ENCODE peak calls at places on chromosomes 13 and 19, in ten cellular contexts. W is astrocyte, C is lung, F is psoas muscle, X is ascending aorta, Q is vagina, Z is brain microvascular endothelial cell, B is IMR-90, D is esophagus muscularis mucosa, J is cardiac muscle cell. S is an unnamed sample.

GRCh38 chr19:43895727-43896126 is 39.4 kb downstream of the ZNF45 start:
- DNase-seq in B (no peak), J (no peak), C (no peak), D (no peak), W (no peak), Q (no peak), Z (no peak), X (no peak), F (no peak), S (no peak)

GRCh38 chr19:52331757-52332156 is 4.3 kb upstream of the ZNF610 start:
- DNase-seq in B (no peak), W (peak; percentile 19), C (no peak), D (no peak), Q (no peak), F (no peak), J (no peak), X (no peak), Z (no peak), S (no peak)

GRCh38 chr13:39461685-39462266 is 141.2 kb downstream of the LHFPL6 start:
- DNase-seq in B (peak; percentile 48), W (peak; percentile 14), C (no peak), Q (no peak), Z (no peak), X (no peak), J (no peak), F (no peak), D (no peak), S (no peak)

GRCh38 chr13:28716511-28716910 is 2.3 kb downstream of the SLC46A3 start:
- DNase-seq in D (no peak), C (peak; percentile 69), B (peak; percentile 83), W (peak; percentile 36), J (no peak), F (no peak), Z (peak; percentile 71), Q (no peak), X (peak; percentile 66), S (no peak)

GRCh38 chr13:48976677-48977625 is 1.2 kb downstream of the FNDC3A start:
- DNase-seq in W (peak; percentile 39), D (no peak), Z (no peak), F (no peak), X (no peak), C (no peak), B (no peak), J (no peak), Q (no peak), S (no peak)

GRCh38 chr13:40371531-40372125 is 294.8 kb downstream of the FOXO1 start:
- DNase-seq in W (no peak), X (no peak), Z (no peak), B (no peak), C (no peak), F (no peak), D (no peak), J (no peak), Q (no peak), S (no peak)

GRCh38 chr13:58795715-58796114 is 1164.2 kb downstream of the PCDH17 start:
- DNase-seq in B (no peak), F (no peak), Z (no peak), Q (no peak), C (no peak), D (no peak), X (no peak), W (no peak), J (no peak), S (no peak)

GRCh38 chr19:51083783-51084182 is 1.1 kb upstream of the KLK14 start:
- DNase-seq in F (no peak), D (no peak), W (no peak), X (no peak), Z (no peak), C (no peak), J (no peak), Q (no peak), B (no peak), S (no peak)

GRCh38 chr19:31699421-31699820 is 350.2 kb upstream of the TSHZ3 start:
- DNase-seq in Z (no peak), B (no peak), X (no peak), C (no peak), J (no peak), W (no peak), Q (no peak), D (peak; percentile 87), F (no peak), S (no peak)

GRCh38 chr19:21308778-21309177 is 20.4 kb downstream of the ZNF708 start:
- DNase-seq in D (no peak), F (no peak), X (no peak), C (no peak), B (no peak), Q (no peak), W (no peak), J (no peak), Z (no peak), S (no peak)

GRCh38 chr13:113564331-113565023 is 20.1 kb upstream of the TFDP1 start:
- DNase-seq in J (no peak), F (peak; percentile 30), B (no peak), D (peak; percentile 68), Z (no peak), W (no peak), X (peak; percentile 45), C (peak; percentile 21), Q (peak; percentile 82), S (peak; percentile 33)

GRCh38 chr13:107461751-107462150 is 753.6 kb downstream of the LIG4 start:
- DNase-seq in Q (no peak), J (no peak), D (no peak), W (peak; percentile 59), C (no peak), B (peak; percentile 66), X (no peak), F (no peak), Z (no peak), S (no peak)

GRCh38 chr13:112975401-112975939 is 6.5 kb downstream of the MCF2L start:
- DNase-seq in C (no peak), Q (no peak), J (no peak), B (no peak), X (no peak), F (peak; percentile 26), W (no peak), D (no peak), Z (no peak), S (no peak)

GRCh38 chr13:72696590-72696989 is 30.8 kb downstream of the MZT1 start:
- DNase-seq in C (no peak), Q (no peak), W (peak; percentile 10), Z (no peak), J (no peak), F (no peak), B (peak; percentile 10), X (no peak), D (no peak), S (no peak)

GRCh38 chr13:94054159-94054558 is 425.3 kb downstream of the DCT start:
- DNase-seq in Q (no peak), X (no peak), F (no peak), D (no peak), W (no peak), J (peak; percentile 47), C (no peak), Z (no peak), B (no peak), S (no peak)

GRCh38 chr19:19568802-19569756 is 31.0 kb downstream of the CILP2 start:
- DNase-seq in Z (peak; percentile 64), J (no peak), B (peak; percentile 67), Q (no peak), W (peak; percentile 59), D (no peak), C (no peak), F (no peak), X (no peak), S (no peak)

GRCh38 chr19:30824809-30825208 is 452.6 kb downstream of the ZNF536 start:
- DNase-seq in J (no peak), B (no peak), C (no peak), Q (no peak), W (no peak), Z (no peak), X (no peak), F (no peak), D (no peak), S (no peak)

GRCh38 chr19:17952041-17952976 is 14.6 kb upstream of the KCNN1 start:
- DNase-seq in B (no peak), X (no peak), D (no peak), Z (no peak), W (no peak), F (no peak), C (no peak), J (peak; percentile 65), Q (no peak), S (no peak)
- H3K4me3 ChIP-seq in B (no peak overlapping the region), X (peak overlapping the region; percentile 15), D (peak overlapping the region; percentile 28), Z (no peak overlapping the region), W (no peak overlapping the region), F (no peak overlapping the region), C (no peak overlapping the region), J (peak overlapping the region; percentile 37), Q (no peak overlapping the region), S (peak overlapping the region; percentile 53)

GRCh38 chr13:23867027-23867491 is 22.1 kb downstream of the MIPEP start:
- DNase-seq in Q (no peak), X (no peak), Z (peak; percentile 79), W (peak; percentile 60), F (no peak), C (no peak), J (peak; percentile 74), B (peak; percentile 85), D (no peak), S (no peak)
- H3K27ac ChIP-seq in Q (no peak overlapping the region), X (no peak overlapping the region), Z (peak overlapping the region; percentile 39), W (no peak overlapping the region), F (no peak overlapping the region), C (no peak overlapping the region), J (peak overlapping the region; percentile 65), B (peak overlapping the region; percentile 89), D (no peak overlapping the region), S (no peak overlapping the region)

DNA sequence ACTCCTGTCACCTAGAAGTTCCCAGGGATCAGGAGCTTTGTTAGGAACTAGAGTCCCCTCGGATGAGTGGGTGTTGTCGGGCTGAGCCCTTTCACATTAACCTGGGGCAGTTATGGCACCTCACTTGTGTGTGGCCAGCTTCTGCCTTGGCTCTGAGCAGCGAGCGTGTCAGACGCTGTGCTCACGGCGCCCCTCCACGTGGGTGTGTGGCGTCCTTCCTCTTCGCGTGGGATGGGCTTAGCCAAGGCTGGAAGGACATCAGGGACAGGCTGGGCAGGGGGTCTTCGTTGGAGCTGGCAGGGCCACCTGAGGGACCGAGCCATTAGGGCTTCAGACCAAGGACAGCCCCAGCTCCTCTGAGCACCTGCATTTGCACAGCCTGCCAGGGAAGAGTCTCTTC is 23.4 kb downstream of the DOT1L start:
- DNase-seq in Z (no peak), C (no peak), J (no peak), W (no peak), Q (no peak), B (no peak), X (no peak), D (no peak), F (no peak), S (no peak)
- H3K4me3 ChIP-seq in Z (no peak overlapping the region), C (no peak overlapping the region), J (no peak overlapping the region), W (no peak overlapping the region), Q (no peak overlapping the region), B (no peak overlapping the region), X (no peak overlapping the region), D (no peak overlapping the region), F (no peak overlapping the region), S (no peak overlapping the region)

DNA sequence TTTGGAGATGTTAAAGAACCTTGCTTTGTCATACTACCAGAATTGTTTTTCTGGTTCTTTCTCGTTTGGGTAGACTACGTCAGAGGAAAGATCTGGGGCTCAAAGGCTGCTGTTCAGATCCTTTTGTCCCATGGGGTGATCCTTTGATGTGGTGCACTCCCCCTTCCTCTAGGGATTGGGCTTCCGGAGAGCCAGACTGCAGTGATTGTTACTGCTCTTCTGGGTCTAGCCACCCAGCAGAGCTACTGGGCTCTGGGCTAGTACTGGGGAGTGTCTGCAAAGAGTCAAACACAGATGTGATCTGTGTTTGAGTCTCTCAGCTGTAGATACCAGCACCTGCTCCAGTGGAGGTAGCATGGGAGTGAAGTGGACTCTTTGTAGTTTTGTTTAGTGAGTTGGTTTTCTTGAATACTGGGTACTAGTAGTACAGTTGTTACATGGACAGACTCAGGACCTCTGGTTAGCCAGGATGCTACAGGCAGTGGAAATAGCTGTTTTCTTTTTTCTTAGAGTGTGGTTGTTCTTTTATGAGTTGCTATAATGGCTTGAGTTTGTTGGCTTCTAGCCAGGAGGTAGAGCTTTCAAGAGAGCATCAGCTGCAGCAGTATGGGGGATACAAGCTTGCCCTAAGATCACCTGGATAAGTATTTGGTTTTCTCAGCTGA is 34.4 kb downstream of the DNAJC15 start:
- DNase-seq in X (no peak), Q (no peak), B (no peak), C (no peak), D (no peak), Z (peak; percentile 81), F (no peak), J (no peak), W (peak; percentile 55), S (no peak)
- H3K27ac ChIP-seq in X (no peak overlapping the region), Q (peak overlapping the region; percentile 30), B (no peak overlapping the region), C (peak overlapping the region; percentile 41), D (no peak overlapping the region), Z (peak overlapping the region; percentile 91), F (no peak overlapping the region), J (no peak overlapping the region), W (peak overlapping the region; percentile 57), S (no peak overlapping the region)